ENCODE peak calls at places on chromosomes 16 and 17, in four cellular contexts. Y, X, F and Z are unnamed samples.

GRCh38 chr17:50198026-50198669 is 3.3 kb downstream of the COL1A1 start:
- DNase-seq in X (peak), F (peak), Y (peak), Z (peak)

GRCh38 chr17:63850401-63850800 is 7.9 kb upstream of the SMARCD2 start:
- DNase-seq in F (no peak), X (no peak), Y (peak), Z (no peak)

GRCh38 chr17:35735036-35735805 is 3.8 kb downstream of the RASL10B start:
- DNase-seq in X (no peak), Y (no peak), F (no peak), Z (no peak)

GRCh38 chr17:45740553-45741330 is 43.4 kb upstream of the CRHR1 start:
- DNase-seq in F (peak), Y (peak), X (peak), Z (peak)

GRCh38 chr17:9074106-9074505 is 52.8 kb downstream of the NTN1 start:
- DNase-seq in X (no peak), Y (no peak), F (peak), Z (no peak)

GRCh38 chr16:13110124-13110796 is 208.9 kb downstream of the SHISA9 start:
- DNase-seq in F (peak), Y (no peak), X (no peak), Z (peak)

GRCh38 chr17:31296156-31296555 is 883 bp downstream of the OMG start:
- DNase-seq in X (no peak), Y (no peak), F (no peak), Z (no peak)

GRCh38 chr16:56451753-56452689 is 667 bp downstream of the OGFOD1 start:
- DNase-seq in Y (peak), X (peak), F (peak), Z (peak)

GRCh38 chr17:62109378-62109902 is 44.4 kb upstream of the MED13 start:
- DNase-seq in Y (peak), F (peak), X (peak), Z (peak)

GRCh38 chr16:14309906-14310305 is 238.8 kb downstream of the MRTFB start:
- DNase-seq in F (peak), X (no peak), Y (peak), Z (peak)

GRCh38 chr16:89410794-89411309 is 79.5 kb downstream of the ANKRD11 start:
- DNase-seq in X (peak), Y (no peak), F (peak), Z (peak)

GRCh38 chr16:67230809-67231660 is 4.1 kb downstream of the TMEM208 start:
- DNase-seq in F (no peak), Y (no peak), X (no peak), Z (no peak)

GRCh38 chr17:40404003-40404402 is 13.7 kb downstream of the TOP2A start:
- DNase-seq in X (no peak), Y (no peak), F (no peak), Z (no peak)
- H3K9ac ChIP-seq in X (no peak), Y (no peak), F (no peak), Z (no peak)

GRCh38 chr17:17131876-17132275 is 74.3 kb downstream of the PLD6 start:
- DNase-seq in Y (no peak), X (no peak), F (no peak), Z (no peak)
- H3K9ac ChIP-seq in Y (no peak), X (no peak), F (no peak), Z (no peak)

DNA sequence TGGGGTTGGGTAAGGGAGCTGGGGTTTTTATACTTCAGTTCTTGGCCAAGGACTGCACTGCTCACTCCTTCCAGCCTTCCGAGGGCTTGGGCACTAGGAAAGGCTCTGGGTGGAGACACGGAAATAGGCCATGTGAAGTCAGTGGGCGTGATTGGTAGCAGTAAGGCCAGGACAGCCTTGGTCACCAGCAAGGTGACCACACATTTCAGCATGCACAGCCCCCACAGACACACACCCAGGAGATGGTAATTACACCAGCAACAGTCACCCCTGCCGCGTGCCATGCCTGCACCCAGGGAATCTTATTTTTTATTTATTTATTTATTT is 252.5 kb downstream of the SEC14L1 start:
- DNase-seq in Y (no peak), F (no peak), X (no peak), Z (no peak)
- H3K9ac ChIP-seq in Y (no peak), F (no peak), X (no peak), Z (no peak)

GRCh38 chr16:20410153-20410723 is 904 bp downstream of the ACSM5 start:
- DNase-seq in Y (no peak), X (no peak), F (no peak), Z (no peak)
- H3K9ac ChIP-seq in Y (no peak), X (no peak), F (no peak), Z (no peak)

GRCh38 chr17:57873261-57874057 is 23.6 kb upstream of the MRPS23 start:
- DNase-seq in Y (no peak), X (no peak), F (no peak), Z (no peak)
- H3K9ac ChIP-seq in Y (no peak), X (peak), F (no peak), Z (no peak)

GRCh38 chr16:9859706-9860105 is 322.5 kb downstream of the GRIN2A start:
- DNase-seq in X (no peak), Y (no peak), F (no peak), Z (no peak)
- H3K9ac ChIP-seq in X (no peak), Y (no peak), F (no peak), Z (no peak)

GRCh38 chr16:30942421-30942796 is 6.5 kb upstream of the ORAI3 start:
- DNase-seq in Y (no peak), X (no peak), F (no peak), Z (no peak)
- H3K9ac ChIP-seq in Y (no peak), X (no peak), F (no peak), Z (no peak)

DNA sequence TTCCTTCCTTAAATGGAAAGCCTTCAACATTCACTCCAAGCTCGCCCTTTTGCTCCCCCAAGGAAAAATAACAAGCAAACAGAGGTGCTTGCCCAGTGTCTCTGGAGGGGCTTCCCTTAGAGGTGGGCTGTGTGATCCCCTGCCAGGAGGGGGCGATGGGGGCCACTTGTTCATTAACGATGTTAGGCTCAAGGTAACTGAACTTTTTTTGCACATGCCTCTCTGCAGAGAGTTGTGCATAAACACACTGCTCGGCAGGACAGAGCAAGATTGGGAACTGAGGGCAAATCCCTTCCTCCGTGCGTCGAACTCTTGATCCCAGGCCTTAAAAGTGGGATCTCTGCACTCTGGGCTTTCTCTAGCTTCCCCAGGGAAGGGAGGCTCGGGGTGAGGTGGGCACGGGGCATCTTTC is 15.5 kb upstream of the NAGLU start:
- DNase-seq in X (no peak), F (no peak), Y (peak), Z (no peak)
- H3K9ac ChIP-seq in X (peak), F (peak), Y (no peak), Z (no peak)

DNA sequence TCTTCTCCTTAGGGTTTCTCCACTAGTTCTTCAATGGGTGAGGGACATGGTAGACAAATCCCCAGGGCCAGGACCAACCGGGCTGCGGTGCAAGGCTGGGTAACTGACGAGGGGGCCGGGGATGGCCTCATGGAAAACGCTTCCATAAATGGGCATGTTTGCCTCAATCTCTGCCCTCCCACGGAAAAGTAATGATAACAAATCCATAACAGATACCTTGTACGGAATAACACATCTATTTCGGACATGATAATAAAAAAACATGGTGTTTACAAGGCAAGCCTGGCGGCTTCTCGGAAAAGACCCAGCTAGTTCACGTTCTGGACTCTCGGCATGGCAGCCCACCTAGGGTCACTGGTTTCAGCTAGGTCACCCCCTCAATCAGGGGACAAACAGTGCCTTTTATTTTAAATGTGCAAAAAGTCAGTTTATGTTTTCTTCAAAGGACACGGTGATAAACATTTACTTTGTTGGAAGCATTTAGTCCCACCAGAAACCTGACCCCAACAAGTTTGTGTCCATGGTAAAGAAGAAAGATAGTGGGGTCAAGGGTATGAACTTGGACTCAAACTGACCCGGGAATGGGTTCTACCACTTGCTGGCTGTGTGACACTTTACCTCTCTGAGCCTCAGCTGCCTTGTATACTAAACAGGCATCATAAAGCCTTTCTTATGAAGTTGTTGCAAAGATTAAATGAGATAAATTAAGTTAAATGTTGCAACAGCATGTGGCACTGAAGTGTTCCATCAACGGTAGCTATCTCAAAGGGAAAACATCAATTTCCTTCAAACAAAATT is 1.7 kb downstream of the MYH11 start:
- DNase-seq in X (no peak), F (no peak), Y (no peak), Z (no peak)
- H3K9ac ChIP-seq in X (no peak), F (no peak), Y (no peak), Z (no peak)

GRCh38 chr16:4513086-4513860 is 25.3 kb downstream of the CDIP1 start:
- DNase-seq in F (no peak), Y (no peak), X (no peak), Z (no peak)
- H3K9ac ChIP-seq in F (no peak), Y (no peak), X (no peak), Z (no peak)